ENCODE peak calls at places on chromosomes 3 and 15, in six cellular contexts. V, W, Y, N, E and A are unnamed samples.

GRCh38 chr3:85316252-85316651 is 357.5 kb downstream of the CADM2 start:
- DNase-seq in V (no peak), W (no peak), Y (no peak), N (no peak), E (no peak), A (no peak)

GRCh38 chr3:140010391-140010790 is 75.4 kb downstream of the CLSTN2 start:
- DNase-seq in V (no peak), W (no peak), Y (no peak), N (no peak), E (no peak), A (no peak)

GRCh38 chr15:93049914-93050534 is 39.0 kb downstream of the RGMA start:
- DNase-seq in V (no peak), W (peak; percentile 31), Y (no peak), N (no peak), E (no peak), A (no peak)

GRCh38 chr15:63522143-63522531 is 17.7 kb downstream of the USP3 start:
- DNase-seq in V (no peak), W (no peak), Y (no peak), N (no peak), E (peak; percentile 60), A (peak; percentile 82)

GRCh38 chr3:17759901-17760300 is 17.5 kb upstream of the TBC1D5 start:
- DNase-seq in V (no peak), W (no peak), Y (no peak), N (no peak), E (no peak), A (no peak)

GRCh38 chr15:54815546-54815945 is 381.2 kb downstream of the RSL24D1 start:
- DNase-seq in V (no peak), W (no peak), Y (no peak), N (no peak), E (no peak), A (no peak)

GRCh38 chr15:101733545-101733944 is 9.3 kb upstream of the TARS3 start:
- DNase-seq in V (no peak), W (no peak), Y (no peak), N (no peak), E (no peak), A (no peak)

GRCh38 chr3:56725175-56725574 is 42.1 kb upstream of the TASOR start:
- DNase-seq in V (no peak), W (peak; percentile 58), Y (no peak), N (no peak), E (no peak), A (no peak)

GRCh38 chr3:181383760-181384159 is 328.0 kb upstream of the SOX2 start:
- DNase-seq in V (no peak), W (no peak), Y (no peak), N (no peak), E (no peak), A (no peak)

GRCh38 chr3:48656841-48657281 is 5.8 kb downstream of the CELSR3 start:
- DNase-seq in V (no peak), W (peak; percentile 24), Y (no peak), N (no peak), E (no peak), A (no peak)

GRCh38 chr3:176514297-176514696 is 683.0 kb downstream of the TBL1XR1 start:
- DNase-seq in V (no peak), W (no peak), Y (peak; percentile 42), N (no peak), E (peak; percentile 9), A (peak; percentile 32)

GRCh38 chr3:141840737-141841544 is 35.5 kb upstream of the ATP1B3 start:
- DNase-seq in V (no peak), W (no peak), Y (no peak), N (no peak), E (peak; percentile 59), A (peak; percentile 91)

GRCh38 chr3:74443102-74443501 is 171.4 kb downstream of the CNTN3 start:
- DNase-seq in V (no peak), W (no peak), Y (peak; percentile 49), N (no peak), E (peak; percentile 26), A (peak; percentile 93)

GRCh38 chr15:67335534-67336222 is 81.1 kb downstream of the IQCH start:
- DNase-seq in V (no peak), W (no peak), Y (no peak), N (no peak), E (peak; percentile 17), A (peak; percentile 26)

GRCh38 chr3:50445919-50446318 is 57.5 kb downstream of the CACNA2D2 start:
- DNase-seq in V (no peak), W (no peak), Y (no peak), N (no peak), E (no peak), A (no peak)

GRCh38 chr15:81274932-81275341 is 49.0 kb downstream of the STARD5 start:
- DNase-seq in V (peak; percentile 61), W (peak; percentile 88), Y (peak; percentile 86), N (peak; percentile 81), E (peak; percentile 75), A (peak; percentile 54)

GRCh38 chr15:36897834-36898233 is 202.5 kb downstream of the MEIS2 start:
- DNase-seq in V (no peak), W (no peak), Y (no peak), N (no peak), E (no peak), A (no peak)

GRCh38 chr15:70201376-70201775 is 103.7 kb upstream of the TLE3 start:
- DNase-seq in V (no peak), W (no peak), Y (no peak), N (no peak), E (no peak), A (no peak)

GRCh38 chr15:40454904-40455391 is 14.2 kb downstream of the BAHD1 start:
- DNase-seq in V (no peak), W (peak; percentile 38), Y (peak; percentile 54), N (no peak), E (peak; percentile 82), A (peak; percentile 58)

GRCh38 chr3:25047058-25047457 is 381.0 kb upstream of the RARB start:
- DNase-seq in V (no peak), W (no peak), Y (no peak), N (no peak), E (no peak), A (no peak)

GRCh38 chr15:58460872-58461271 is 29.1 kb downstream of the LIPC start:
- DNase-seq in V (no peak), W (no peak), Y (no peak), N (no peak), E (no peak), A (no peak)

GRCh38 chr3:151766454-151766853 is 32.7 kb downstream of the AADACL2 start:
- DNase-seq in V (no peak), W (no peak), Y (peak; percentile 22), N (no peak), E (no peak), A (peak; percentile 17)

GRCh38 chr3:151765685-151766084 is 32.0 kb downstream of the AADACL2 start:
- DNase-seq in V (no peak), W (no peak), Y (no peak), N (no peak), E (no peak), A (no peak)

DNA sequence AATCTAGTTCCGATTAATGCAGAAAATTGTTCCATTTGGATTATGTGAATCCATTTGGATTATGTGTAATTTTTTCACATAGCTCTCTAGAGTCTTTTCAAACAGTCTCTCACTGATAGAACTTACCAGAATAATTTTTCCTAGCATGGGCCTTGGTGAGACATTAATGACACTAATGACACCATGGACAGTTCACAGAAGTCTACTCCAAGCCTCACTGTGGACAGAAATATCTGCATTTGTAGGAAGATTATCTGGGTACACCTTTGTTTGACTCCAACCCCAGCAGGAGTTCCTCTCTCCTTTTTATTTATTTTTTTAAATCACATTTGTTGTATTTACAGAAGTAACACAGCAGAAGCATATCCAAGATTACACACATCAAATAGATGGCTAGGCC is 27.9 kb downstream of the AADACL2 start:
- DNase-seq in V (no peak), W (no peak), Y (no peak), N (no peak), E (no peak), A (no peak)
- TF ChIP-seq CTCF in V (no peak), W (no peak), Y (no peak), N (no peak), E (no peak), A (no peak)

DNA sequence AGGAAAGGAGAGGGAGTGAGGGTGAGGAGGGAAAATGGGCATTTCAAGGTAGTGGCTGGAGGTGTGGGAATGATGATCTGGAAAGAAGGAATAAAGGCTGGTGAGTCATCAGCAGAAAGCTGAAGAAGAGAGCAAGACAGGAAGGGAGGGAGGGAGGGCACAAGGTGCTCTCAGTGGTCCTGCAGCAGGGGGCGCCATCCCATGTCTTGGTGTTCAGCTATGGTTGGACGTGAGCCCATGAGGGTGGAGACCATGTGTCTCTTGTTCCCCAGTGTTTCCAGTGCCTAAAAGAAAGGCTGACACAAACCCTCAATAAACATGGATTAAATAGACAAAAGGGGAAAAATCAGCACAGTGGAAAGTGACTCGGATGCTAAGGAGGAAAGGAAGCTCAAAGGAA is 228.5 kb downstream of the NTRK3 start:
- DNase-seq in V (no peak), W (no peak), Y (no peak), N (no peak), E (no peak), A (no peak)
- TF ChIP-seq CTCF in V (no peak), W (no peak), Y (no peak), N (no peak), E (no peak), A (no peak)

GRCh38 chr15:77649610-77650009 is 16.9 kb upstream of the LINGO1 start:
- DNase-seq in V (no peak), W (no peak), Y (no peak), N (no peak), E (no peak), A (no peak)

GRCh38 chr15:77649019-77649418 is 16.3 kb upstream of the LINGO1 start:
- DNase-seq in V (no peak), W (no peak), Y (no peak), N (no peak), E (no peak), A (no peak)

GRCh38 chr15:77653832-77654480 is 21.2 kb upstream of the LINGO1 start:
- DNase-seq in V (no peak), W (no peak), Y (no peak), N (no peak), E (no peak), A (no peak)

GRCh38 chr15:77647961-77648360 is 15.2 kb upstream of the LINGO1 start:
- DNase-seq in V (no peak), W (no peak), Y (no peak), N (no peak), E (no peak), A (no peak)

GRCh38 chr15:77650285-77650684 is 17.6 kb upstream of the LINGO1 start:
- DNase-seq in V (no peak), W (no peak), Y (no peak), N (no peak), E (no peak), A (no peak)
- TF ChIP-seq CTCF in V (peak; percentile 31), W (no peak), Y (peak; percentile 21), N (no peak), E (no peak), A (peak; percentile 9)

DNA sequence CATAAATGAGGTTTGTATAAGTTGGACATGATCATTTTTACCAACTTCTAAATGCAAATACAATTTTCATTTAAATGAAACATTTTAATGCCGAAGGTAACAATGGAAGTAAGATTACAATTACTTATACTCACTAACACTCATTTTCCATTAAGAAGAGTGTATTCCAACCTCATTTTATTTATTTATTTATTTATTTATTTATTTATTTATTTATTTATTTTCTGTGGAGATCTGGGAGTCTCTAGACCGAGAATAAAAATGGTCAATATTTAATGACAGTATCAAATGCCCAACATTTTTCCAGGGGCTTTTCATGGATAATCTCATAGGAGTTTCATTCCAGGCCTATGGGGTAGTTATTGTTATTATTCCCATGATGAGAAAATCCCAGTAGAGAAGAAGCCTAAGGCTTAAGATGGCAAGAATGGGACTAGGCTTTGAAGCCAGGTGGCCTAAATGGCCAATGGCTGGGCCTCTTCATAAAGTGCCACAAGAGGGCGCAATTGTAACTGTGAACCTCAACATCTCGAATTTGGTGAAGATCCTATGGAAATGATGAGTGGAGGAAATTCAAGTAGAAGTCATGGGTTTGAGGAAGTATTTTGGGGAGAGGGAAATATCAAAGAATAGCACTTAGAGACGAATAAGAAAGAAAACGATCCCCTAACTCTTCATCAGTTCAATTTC is 21.3 kb downstream of the VGLL3 start:
- DNase-seq in V (no peak), W (no peak), Y (peak; percentile 61), N (no peak), E (no peak), A (peak; percentile 46)
- TF ChIP-seq CTCF in V (peak; percentile 58), W (no peak), Y (peak; percentile 63), N (no peak), E (peak; percentile 24), A (peak; percentile 85)